ENCODE peak calls at places on chromosomes 11 and 22, in six cellular contexts. U is fibroblast of the aortic adventitia, S is foreskin fibroblast, J is psoas muscle, X is AG04450, Q is BJ. F is an unnamed sample.

GRCh38 chr11:112830255-112830654 is 131.0 kb upstream of the NCAM1 start:
- DNase-seq in U (no peak), S (no peak), J (no peak), X (no peak), Q (no peak), F (no peak)

GRCh38 chr22:46982635-46983034 is 220.2 kb downstream of the TBC1D22A start:
- DNase-seq in U (no peak), S (no peak), J (no peak), X (no peak), Q (no peak), F (no peak)

GRCh38 chr11:29934115-29934638 is 82.7 kb downstream of the KCNA4 start:
- DNase-seq in U (no peak), S (no peak), J (no peak), X (no peak), Q (no peak), F (no peak)

GRCh38 chr11:46369458-46370152 is 11.9 kb upstream of the MDK start:
- DNase-seq in U (peak), S (peak), J (no peak), X (peak), Q (no peak), F (peak)

GRCh38 chr22:49983148-49984042 is 22.8 kb downstream of the PIM3 start:
- DNase-seq in U (no peak), S (no peak), J (peak), X (no peak), Q (no peak), F (no peak)

GRCh38 chr11:39571081-39571480 is 1888.4 kb downstream of the LRRC4C start:
- DNase-seq in U (no peak), S (no peak), J (no peak), X (no peak), Q (no peak), F (no peak)

GRCh38 chr11:99934008-99934407 is 753.1 kb upstream of the ARHGAP42 start:
- DNase-seq in U (no peak), S (no peak), J (no peak), X (no peak), Q (no peak), F (peak)

GRCh38 chr11:46002146-46002545 is 79.7 kb downstream of the LARGE2 start:
- DNase-seq in U (no peak), S (no peak), J (no peak), X (no peak), Q (no peak), F (no peak)

GRCh38 chr11:103842191-103842590 is 194.2 kb upstream of the DDI1 start:
- DNase-seq in U (peak), S (no peak), J (no peak), X (no peak), Q (no peak), F (peak)

GRCh38 chr11:61732705-61733104 is 19.7 kb upstream of the MYRF start:
- DNase-seq in U (peak), S (peak), J (peak), X (no peak), Q (no peak), F (no peak)

GRCh38 chr11:118791961-118792578 is 1.1 kb upstream of the DDX6 start:
- DNase-seq in U (no peak), S (no peak), J (peak), X (no peak), Q (no peak), F (peak)

GRCh38 chr22:19863571-19863970 is 8.9 kb upstream of the GNB1L start:
- DNase-seq in U (no peak), S (no peak), J (no peak), X (no peak), Q (no peak), F (no peak)

GRCh38 chr11:31987118-31988005 is 103.5 kb upstream of the RCN1 start:
- DNase-seq in U (no peak), S (no peak), J (no peak), X (no peak), Q (no peak), F (no peak)

GRCh38 chr22:46732041-46732379 is 6.0 kb downstream of the CERK start:
- DNase-seq in U (no peak), S (no peak), J (no peak), X (no peak), Q (no peak), F (no peak)

GRCh38 chr11:124717786-124718634 is 21.7 kb upstream of the NRGN start:
- DNase-seq in U (peak), S (no peak), J (peak), X (no peak), Q (no peak), F (peak)

GRCh38 chr11:1586699-1587098 is 1.6 kb upstream of the KRTAP5-1 start:
- DNase-seq in U (no peak), S (no peak), J (no peak), X (no peak), Q (no peak), F (no peak)

GRCh38 chr11:2541321-2541680 is 96.5 kb downstream of the KCNQ1 start:
- DNase-seq in U (no peak), S (no peak), J (no peak), X (no peak), Q (no peak), F (no peak)

GRCh38 chr22:46971141-46971775 is 208.8 kb downstream of the TBC1D22A start:
- DNase-seq in U (peak), S (peak), J (no peak), X (no peak), Q (no peak), F (peak)

GRCh38 chr11:115267871-115268270 is 236.3 kb downstream of the CADM1 start:
- DNase-seq in U (no peak), S (no peak), J (no peak), X (no peak), Q (no peak), F (no peak)

GRCh38 chr11:92227233-92227593 is 2.6 kb downstream of the FAT3 start:
- DNase-seq in U (no peak), S (no peak), J (no peak), X (no peak), Q (no peak), F (no peak)

GRCh38 chr22:26737262-26737661 is 79.9 kb downstream of the MIAT start:
- DNase-seq in U (no peak), S (no peak), J (no peak), X (no peak), Q (no peak), F (no peak)

GRCh38 chr11:75233688-75234295 is 6.8 kb upstream of the TPBGL start:
- DNase-seq in U (peak), S (peak), J (no peak), X (peak), Q (no peak), F (peak)

GRCh38 chr11:74754507-74755255 is 6.0 kb downstream of the RNF169 start:
- DNase-seq in U (peak), S (peak), J (no peak), X (peak), Q (peak), F (peak)

DNA sequence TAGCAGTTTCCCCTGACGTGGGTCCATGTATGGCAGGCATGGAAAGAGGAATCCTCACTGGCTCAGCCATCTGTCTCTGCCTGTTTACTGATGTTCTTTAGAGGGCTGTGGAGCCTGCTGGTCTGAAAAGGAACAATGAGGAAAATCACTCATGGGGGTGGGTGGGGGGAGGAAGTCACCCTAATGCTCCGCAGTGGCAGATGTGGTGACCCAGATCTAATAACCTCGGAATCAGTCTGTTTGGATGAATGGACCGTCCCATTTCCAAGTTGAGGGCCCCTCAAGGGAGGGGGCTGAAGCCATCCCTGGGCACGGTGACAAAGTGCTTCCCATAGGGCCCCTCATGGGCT is 4.4 kb downstream of the BCR start:
- DNase-seq in U (no peak), S (no peak), J (no peak), X (no peak), Q (no peak), F (no peak)
- H3K4me3 ChIP-seq in U (no peak), S (no peak), J (no peak), X (no peak), Q (no peak), F (no peak)

GRCh38 chr11:108664730-108665525 is at the start of gene DDX10:
- DNase-seq in U (peak), S (peak), J (peak), X (peak), Q (peak), F (peak)
- TF ChIP-seq CTCF in U (peak), S (no peak), J (peak), X (peak), Q (peak), F (peak)

GRCh38 chr22:36052505-36052941 is 23.9 kb upstream of the RBFOX2 start:
- DNase-seq in U (no peak), S (peak), J (no peak), X (no peak), Q (no peak), F (peak)
- H3K4me3 ChIP-seq in U (no peak), S (no peak), J (no peak), X (no peak), Q (no peak), F (no peak)

GRCh38 chr11:63974259-63975143 is at the start of gene COX8A:
- DNase-seq in U (peak), S (peak), J (peak), X (peak), Q (peak), F (peak)
- TF ChIP-seq CTCF in U (peak), S (no peak), J (no peak), X (peak), Q (peak), F (peak)

DNA sequence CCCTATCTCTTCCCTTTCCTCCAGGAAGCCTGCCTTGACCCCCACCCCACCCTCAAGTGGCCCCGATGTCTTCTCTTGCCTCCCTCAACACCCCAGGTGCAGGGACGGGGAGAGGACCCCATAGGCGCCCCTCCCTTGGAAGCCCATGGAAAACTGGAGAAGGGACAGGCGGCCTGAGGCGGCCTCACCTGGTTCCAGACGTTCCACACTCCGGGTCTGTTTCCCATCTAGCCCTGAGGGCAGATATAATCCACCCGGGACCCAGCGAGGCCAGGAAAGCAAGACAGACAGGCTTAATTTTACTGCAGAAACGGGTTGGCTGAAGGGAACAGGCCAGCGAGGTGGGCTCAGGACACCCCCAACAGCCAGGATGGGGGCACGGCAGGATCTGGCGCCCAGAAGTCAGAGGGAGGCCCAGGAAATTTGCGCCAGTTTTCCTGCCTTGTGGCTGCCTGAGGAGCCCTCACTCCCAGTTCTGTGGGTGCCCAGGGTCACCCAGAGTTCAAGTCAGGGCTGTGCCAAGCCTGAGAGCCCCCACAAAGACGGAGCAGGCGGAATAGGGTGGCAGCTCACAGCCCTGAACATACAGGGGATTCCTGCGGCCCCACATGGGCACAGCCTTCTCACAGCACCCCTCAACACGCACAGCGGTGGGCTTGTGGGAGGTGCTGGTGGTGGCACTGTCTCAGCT is 3.0 kb upstream of the SIGIRR start:
- DNase-seq in U (no peak), S (no peak), J (no peak), X (no peak), Q (no peak), F (no peak)
- H3K4me3 ChIP-seq in U (no peak), S (no peak), J (peak), X (no peak), Q (no peak), F (no peak)

F was measured in fibroblast of pulmonary artery.